ENCODE peak calls at places on chromosomes 12 and 14, in five cellular contexts. H is T-helper 2 cell; D is body of pancreas; A is frontal cortex; G is stimulated activated CD8-positive, alpha-beta memory T cell treated with anti-CD3 and anti-CD28 coated beads, Interleukin-2, amount 100 ng/mL, for 48 hours. Z is an unnamed sample.

GRCh38 chr12:62123721-62124203 is 136.4 kb upstream of the USP15 start:
- DNase-seq in H (peak), A (no peak), G (peak), D (peak), Z (peak)

GRCh38 chr12:111180830-111181726 is 187.8 kb downstream of the PHETA1 start:
- DNase-seq in A (no peak), D (peak), H (no peak), G (no peak), Z (no peak)

GRCh38 chr12:106223485-106224391 is 24.1 kb downstream of the CKAP4 start:
- DNase-seq in H (peak), D (peak), G (peak), A (peak), Z (peak)

GRCh38 chr12:122244565-122245371 is 18.9 kb upstream of the DIABLO start:
- DNase-seq in A (no peak), D (no peak), G (no peak), H (peak), Z (no peak)

GRCh38 chr14:79275367-79275655 is 936.0 kb downstream of the DIO2 start:
- DNase-seq in G (no peak), A (no peak), D (no peak), H (no peak), Z (no peak)

GRCh38 chr12:72077111-72077820 is 138.6 kb downstream of the TPH2 start:
- DNase-seq in G (no peak), H (no peak), D (no peak), A (no peak), Z (no peak)

GRCh38 chr12:64682572-64683277 is 72.4 kb downstream of the RASSF3 start:
- DNase-seq in D (peak), A (no peak), H (no peak), G (no peak), Z (no peak)

GRCh38 chr12:92971869-92972524 is 42.9 kb upstream of the EEA1 start:
- DNase-seq in D (no peak), A (no peak), H (no peak), G (no peak), Z (no peak)

GRCh38 chr12:96890331-96890730 is 16.7 kb upstream of the NEDD1 start:
- DNase-seq in D (no peak), A (no peak), G (no peak), H (no peak), Z (no peak)

GRCh38 chr12:1459339-1459738 is 135.0 kb downstream of the FBXL14 start:
- DNase-seq in H (no peak), G (no peak), A (no peak), D (no peak), Z (no peak)

GRCh38 chr12:83690465-83690864 is 1003.8 kb downstream of the TMTC2 start:
- DNase-seq in A (no peak), H (no peak), D (no peak), G (no peak), Z (no peak)

GRCh38 chr12:67411562-67411961 is 142.4 kb downstream of the CAND1 start:
- DNase-seq in G (no peak), D (no peak), H (no peak), A (no peak), Z (no peak)

GRCh38 chr12:87813476-87814234 is 215.5 kb downstream of the C12orf50 start:
- DNase-seq in A (no peak), D (no peak), G (no peak), H (no peak), Z (no peak)

GRCh38 chr12:52235822-52236291 is 2.8 kb downstream of the KRT7 start:
- DNase-seq in G (no peak), D (peak), H (no peak), A (no peak), Z (no peak)

GRCh38 chr12:71804505-71804904 is 35.1 kb upstream of the TBC1D15 start:
- DNase-seq in G (no peak), A (no peak), H (no peak), D (no peak), Z (no peak)

GRCh38 chr12:123367511-123367910 is 2.9 kb upstream of the SBNO1 start:
- DNase-seq in D (no peak), A (no peak), H (no peak), G (no peak), Z (no peak)

GRCh38 chr12:48982397-48983080 is 4.4 kb downstream of the WNT1 start:
- DNase-seq in H (no peak), G (no peak), A (no peak), D (no peak), Z (no peak)

GRCh38 chr14:91250912-91251311 is 6.4 kb upstream of the GPR68 start:
- DNase-seq in D (no peak), A (no peak), G (no peak), H (no peak), Z (no peak)

GRCh38 chr12:22473212-22473611 is 71.1 kb downstream of the C2CD5 start:
- DNase-seq in H (no peak), D (no peak), A (no peak), G (no peak), Z (no peak)

GRCh38 chr12:104177663-104178501 is 37.7 kb upstream of the TXNRD1 start:
- DNase-seq in G (peak), D (peak), A (no peak), H (no peak), Z (no peak)

GRCh38 chr14:94460631-94461416 is 8.2 kb upstream of the SERPINA11 start:
- DNase-seq in H (peak), D (no peak), A (no peak), G (no peak), Z (no peak)

GRCh38 chr12:107967170-107967569 is 161.9 kb upstream of the WSCD2 start:
- DNase-seq in H (no peak), A (no peak), D (no peak), G (no peak), Z (no peak)

GRCh38 chr14:58864751-58865519 is 227.2 kb downstream of the DACT1 start:
- DNase-seq in H (no peak), D (no peak), A (no peak), G (no peak), Z (no peak)

GRCh38 chr12:116881867-116882507 is 746 bp upstream of the HRK start:
- DNase-seq in D (no peak), G (no peak), A (no peak), H (no peak), Z (no peak)

GRCh38 chr14:75648066-75648838 is 12.4 kb downstream of the ERG28 start:
- DNase-seq in A (no peak), D (peak), G (no peak), H (no peak), Z (no peak)

GRCh38 chr12:67681145-67681778 is 32.7 kb downstream of the DYRK2 start:
- DNase-seq in A (no peak), D (peak), H (no peak), G (no peak), Z (no peak)

GRCh38 chr14:84485016-84485415 is 1044.9 kb upstream of the FLRT2 start:
- DNase-seq in G (no peak), H (no peak), A (no peak), D (no peak), Z (no peak)

GRCh38 chr14:102949062-102949800 is 26.8 kb downstream of the AMN start:
- DNase-seq in A (no peak), G (no peak), H (peak), D (no peak), Z (no peak)

GRCh38 chr12:7369274-7369729 is 65.4 kb downstream of the ACSM4 start:
- DNase-seq in D (no peak), G (no peak), A (no peak), H (no peak), Z (no peak)

GRCh38 chr14:104378636-104379225 is 200.8 kb upstream of the C14orf180 start:
- DNase-seq in D (no peak), H (no peak), A (no peak), G (no peak), Z (no peak)

GRCh38 chr12:124497658-124498057 is 69.8 kb downstream of the NCOR2 start:
- DNase-seq in D (peak), H (no peak), A (peak), G (no peak), Z (no peak)

Z was measured in progenitor cell of endocrine pancreas.